ENCODE peak calls at places on chromosome 3, in seven cellular contexts. G, M, O, U, F, B and R are unnamed samples. For H3K9me3 and H3K27me3, the result is how much of the 10 kb centered on the place peaks cover.

GRCh38 chr3:195247863-195248189 is 23.1 kb downstream of the XXYLT1 start:
- DNase-seq in G (no peak), M (no peak), O (no peak), U (no peak), F (no peak), B (no peak), R (no peak)

GRCh38 chr3:25169146-25169545 is 258.9 kb upstream of the RARB start:
- DNase-seq in G (no peak), M (no peak), O (no peak), U (no peak), F (no peak), B (no peak), R (peak)

GRCh38 chr3:115989927-115990326 is 366.6 kb downstream of the GAP43 start:
- DNase-seq in G (no peak), M (no peak), O (no peak), U (no peak), F (no peak), B (no peak), R (no peak)

GRCh38 chr3:175325440-175325839 is 466.3 kb downstream of the NAALADL2 start:
- DNase-seq in G (no peak), M (no peak), O (no peak), U (no peak), F (no peak), B (no peak), R (no peak)

GRCh38 chr3:156654834-156655233 is 19.6 kb upstream of the TIPARP start:
- DNase-seq in G (no peak), M (no peak), O (no peak), U (no peak), F (no peak), B (no peak), R (no peak)

GRCh38 chr3:60953406-60953805 is 297.8 kb downstream of the FHIT start:
- DNase-seq in G (no peak), M (no peak), O (no peak), U (no peak), F (no peak), B (no peak), R (no peak)

GRCh38 chr3:106332884-106333283 is 464.1 kb upstream of the CBLB start:
- DNase-seq in G (no peak), M (no peak), O (no peak), U (no peak), F (no peak), B (no peak), R (no peak)

GRCh38 chr3:184230603-184231528 is 1.5 kb downstream of the VWA5B2 start:
- DNase-seq in G (no peak), M (peak), O (peak), U (no peak), F (no peak), B (no peak), R (no peak)

GRCh38 chr3:177681156-177681555 is 483.9 kb upstream of the TBL1XR1 start:
- DNase-seq in G (no peak), M (no peak), O (no peak), U (no peak), F (no peak), B (no peak), R (no peak)

DNA sequence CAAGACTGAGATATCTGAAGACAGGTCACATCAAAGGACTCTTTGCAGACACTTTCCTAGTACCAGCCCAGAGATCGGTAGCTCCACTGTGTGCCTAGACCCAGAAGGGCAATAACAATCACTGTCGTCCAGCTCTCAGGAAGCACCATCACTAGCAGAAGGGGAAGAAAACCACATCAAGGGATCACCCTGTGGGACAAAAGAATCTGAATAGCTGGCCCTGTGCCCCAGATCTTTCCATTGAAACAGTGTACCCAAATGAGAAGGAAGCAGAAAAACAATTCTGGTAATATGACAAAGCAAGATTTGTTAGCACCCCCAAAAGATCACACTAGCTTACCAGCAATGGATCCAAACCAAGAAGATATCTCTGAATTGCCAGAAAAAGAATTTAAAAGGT is 404.4 kb upstream of the NECTIN3 start:
- DNase-seq in G (no peak), M (no peak), O (no peak), U (no peak), F (no peak), B (no peak), R (no peak)
- H3K9me3 ChIP-seq in G (under half), M (under half), O (under half), U (under half), F (under half), B (under half), R (under half)

DNA sequence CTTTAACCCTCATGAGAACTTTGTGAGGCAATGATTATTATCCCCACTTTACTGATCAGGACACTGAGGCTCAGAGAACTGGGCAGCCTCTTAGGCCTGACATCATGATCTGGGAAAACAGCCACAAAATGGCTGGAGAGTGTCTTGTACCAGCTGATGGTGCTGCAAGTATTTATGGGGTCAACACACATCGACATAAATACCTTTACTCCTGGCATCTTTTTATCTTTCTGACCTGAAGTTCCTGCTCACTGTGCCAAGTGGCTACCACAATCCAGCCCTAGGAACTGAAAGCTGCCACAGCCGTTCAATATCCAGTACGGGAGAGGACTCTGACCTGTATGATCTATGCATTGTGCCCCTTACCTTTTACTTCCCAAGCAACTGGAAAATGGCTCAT is 29.2 kb upstream of the MUC13 start:
- DNase-seq in G (no peak), M (no peak), O (no peak), U (no peak), F (no peak), B (no peak), R (no peak)
- H3K27me3 ChIP-seq in G (under half), M (under half), O (under half), U (under half), F (under half), B (under half), R (under half)

GRCh38 chr3:52004906-52005395 is 9.3 kb upstream of the RPL29 start:
- DNase-seq in G (no peak), M (no peak), O (no peak), U (peak), F (no peak), B (no peak), R (no peak)
- H3K4me3 ChIP-seq in G (no peak), M (no peak), O (no peak), U (no peak), F (no peak), B (no peak), R (no peak)

GRCh38 chr3:145359040-145359439 is 801.9 kb downstream of the PLOD2 start:
- DNase-seq in G (no peak), M (no peak), O (no peak), U (no peak), F (no peak), B (no peak), R (no peak)
- H3K9me3 ChIP-seq in G (under half), M (under half), O (under half), U (under half), F (under half), B (under half), R (under half)

DNA sequence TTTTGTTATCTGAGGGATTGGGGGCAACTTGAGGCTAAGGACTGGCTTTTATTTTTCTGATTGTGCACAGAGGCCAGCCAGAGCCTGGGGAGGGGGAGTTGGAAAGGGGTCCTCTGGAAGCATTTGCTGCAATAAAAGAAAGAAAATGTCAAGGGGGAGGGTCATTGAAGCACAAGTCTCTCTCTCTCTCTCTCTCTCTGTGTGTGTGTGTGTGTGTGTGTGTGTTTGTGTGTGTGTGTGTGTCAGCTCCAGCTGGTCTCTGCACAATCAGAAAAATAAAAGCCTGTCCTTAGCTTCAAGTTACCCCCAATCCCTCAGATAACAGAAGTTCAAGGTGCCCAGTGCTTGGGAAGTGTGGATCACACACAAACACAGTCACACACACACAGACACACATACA is 52.1 kb upstream of the CCDC174 start:
- DNase-seq in G (no peak), M (no peak), O (no peak), U (no peak), F (no peak), B (no peak), R (no peak)
- H3K27me3 ChIP-seq in G (half or more), M (under half), O (under half), U (half or more), F (under half), B (under half), R (under half)

GRCh38 chr3:52865994-52866393 is 31.2 kb upstream of the MUSTN1 start:
- DNase-seq in G (no peak), M (no peak), O (no peak), U (no peak), F (no peak), B (no peak), R (no peak)
- H3K4me3 ChIP-seq in G (no peak), M (no peak), O (no peak), U (no peak), F (no peak), B (no peak), R (no peak)

DNA sequence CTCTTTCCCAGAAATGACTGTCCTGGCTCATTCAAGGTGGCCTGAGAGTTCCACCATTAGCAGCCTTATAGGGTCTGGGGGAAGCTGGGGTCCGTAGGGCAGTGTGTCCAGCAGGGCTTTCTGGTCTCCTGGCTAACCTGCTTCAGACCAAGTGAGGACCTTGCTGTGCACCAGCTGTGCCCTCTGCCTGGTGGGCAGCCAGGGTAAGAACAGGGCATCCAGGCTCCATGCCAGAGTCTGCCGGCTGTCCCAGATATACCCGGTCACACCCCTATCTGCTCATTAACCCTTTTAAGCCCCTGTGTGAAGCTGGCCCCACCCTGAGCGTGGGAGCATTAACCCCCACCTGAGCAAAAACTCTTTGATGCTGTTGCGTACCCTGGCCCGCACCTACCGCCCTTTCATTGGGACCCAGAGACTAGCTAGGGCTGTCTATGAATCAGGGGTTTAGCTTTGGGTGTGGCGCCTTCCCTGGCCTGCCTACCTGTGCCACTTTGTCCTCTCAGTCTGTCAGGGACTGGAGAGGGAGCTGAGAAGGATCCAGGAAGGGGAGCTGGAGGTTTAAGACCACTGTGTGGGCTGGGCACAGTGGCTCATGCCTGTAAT is 17.6 kb downstream of the SEMA3F start:
- DNase-seq in G (no peak), M (no peak), O (no peak), U (no peak), F (no peak), B (no peak), R (no peak)
- H3K9me3 ChIP-seq in G (under half), M (under half), O (under half), U (under half), F (under half), B (under half), R (under half)

DNA sequence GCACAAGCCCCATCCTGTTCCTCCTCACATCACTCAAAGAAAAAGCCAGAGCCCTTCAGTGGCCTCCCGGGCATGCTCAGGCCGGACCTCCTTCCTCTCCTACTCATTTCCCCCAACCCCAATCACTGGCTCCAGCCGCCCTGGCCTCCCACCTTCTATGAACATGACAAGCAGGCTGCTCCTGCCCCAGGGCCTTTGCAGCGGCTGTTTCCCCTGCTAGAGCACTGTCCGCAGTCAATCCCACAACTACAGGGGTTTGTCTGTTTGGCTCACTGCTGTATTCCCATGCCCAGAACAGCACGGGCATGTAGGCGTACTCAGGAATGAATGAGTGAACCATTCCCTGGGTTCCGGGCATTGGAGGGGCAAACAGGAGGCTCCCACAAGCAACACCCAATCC is 139.8 kb upstream of the PRR20G start:
- DNase-seq in G (no peak), M (no peak), O (no peak), U (no peak), F (no peak), B (no peak), R (no peak)
- H3K27me3 ChIP-seq in G (half or more), M (under half), O (under half), U (half or more), F (under half), B (under half), R (under half)

DNA sequence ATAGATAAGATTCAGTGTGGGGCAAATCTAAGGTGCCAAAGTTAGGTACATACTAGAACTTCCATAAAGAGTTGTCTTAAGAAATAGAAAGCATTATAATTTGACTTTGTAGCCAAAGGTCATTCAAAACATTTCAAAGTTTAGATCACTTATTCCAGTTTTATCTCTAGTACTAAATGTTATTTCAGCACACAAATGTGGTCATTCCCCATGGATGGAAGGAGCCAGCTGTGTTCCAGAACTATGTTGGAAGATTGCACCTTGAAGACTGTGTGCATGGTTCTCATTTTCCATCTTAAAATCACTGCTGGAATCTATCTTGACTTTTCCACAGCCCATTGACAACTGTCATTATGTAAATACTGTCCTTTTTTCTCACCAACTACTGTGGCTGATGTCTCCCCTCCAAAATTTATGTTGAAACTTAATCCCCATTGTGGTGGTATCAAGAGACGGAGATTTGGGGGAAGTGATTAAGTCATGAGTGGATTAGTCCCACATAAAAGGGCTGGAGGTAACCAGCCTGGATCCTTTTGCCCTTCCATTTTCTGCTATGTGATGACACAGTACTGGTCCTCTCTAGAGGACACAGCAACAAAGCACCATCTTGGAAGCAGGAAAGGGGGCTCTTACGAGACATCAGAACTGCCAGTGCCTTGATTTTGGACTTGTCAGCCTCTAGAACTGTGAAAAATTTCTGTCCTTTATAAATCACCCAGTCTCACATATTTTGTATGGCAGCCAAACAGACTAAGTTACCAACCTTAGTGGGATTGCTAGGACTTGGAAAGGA is 24.0 kb downstream of the TGFBR2 start:
- DNase-seq in G (no peak), M (no peak), O (no peak), U (no peak), F (no peak), B (no peak), R (no peak)
- H3K4me3 ChIP-seq in G (no peak), M (no peak), O (no peak), U (no peak), F (no peak), B (no peak), R (no peak)

GRCh38 chr3:474828-475227 is 278.3 kb downstream of the CHL1 start:
- DNase-seq in G (no peak), M (no peak), O (no peak), U (no peak), F (no peak), B (no peak), R (no peak)
- H3K9me3 ChIP-seq in G (under half), M (under half), O (under half), U (under half), F (under half), B (under half), R (under half)